ENCODE peak calls at places on chromosomes 11 and 22, in ten cellular contexts. J is foreskin fibroblast; Y is lower lobe of right lung; F is A549; X is fibroblast of mammary gland; O is SJSA1; K is kidney; C is CD4-positive, alpha-beta memory T cell; I is heart left ventricle; B is astrocyte. N is an unnamed sample.

GRCh38 chr11:69539416-69540117 is 58.1 kb downstream of the LINC01488 start:
- DNase-seq in J (no peak), X (no peak), O (no peak), C (no peak), B (no peak), K (no peak), Y (peak; percentile 83), F (no peak), I (peak; percentile 66), N (no peak)

GRCh38 chr11:2259897-2260451 is 10.4 kb downstream of the ASCL2 start:
- DNase-seq in O (peak; percentile 47), K (no peak), C (no peak), X (no peak), Y (no peak), B (no peak), F (no peak), J (no peak), I (no peak), N (no peak)

GRCh38 chr11:11968511-11969280 is 39.7 kb downstream of the DKK3 start:
- DNase-seq in Y (no peak), C (no peak), B (no peak), F (no peak), O (no peak), X (peak; percentile 92), J (peak; percentile 83), I (no peak), K (peak; percentile 61), N (no peak)

GRCh38 chr11:108938604-108939003 is 273.7 kb downstream of the DDX10 start:
- DNase-seq in K (no peak), X (peak; percentile 37), I (no peak), C (no peak), F (no peak), B (no peak), O (no peak), J (peak; percentile 28), Y (no peak), N (no peak)

GRCh38 chr11:123430736-123431356 is 777 bp downstream of the GRAMD1B start:
- DNase-seq in I (peak; percentile 77), F (peak; percentile 49), X (no peak), B (peak; percentile 36), Y (peak; percentile 91), K (peak; percentile 88), C (peak; percentile 73), J (no peak), O (no peak), N (peak; percentile 24)

GRCh38 chr11:113411536-113411935 is 24.0 kb downstream of the ANKK1 start:
- DNase-seq in F (no peak), Y (no peak), O (no peak), B (no peak), K (no peak), X (no peak), J (no peak), C (no peak), I (no peak), N (no peak)

GRCh38 chr11:6746086-6746618 is 25.6 kb downstream of the OR2AG2 start:
- DNase-seq in F (no peak), X (no peak), O (no peak), C (peak; percentile 64), K (no peak), J (no peak), B (no peak), Y (no peak), I (no peak), N (no peak)

GRCh38 chr11:78704811-78705210 is 130.1 kb upstream of the NARS2 start:
- DNase-seq in C (no peak), X (no peak), Y (no peak), O (no peak), B (no peak), J (no peak), K (no peak), F (no peak), I (no peak), N (no peak)

GRCh38 chr11:27392715-27393114 is 29.7 kb upstream of the CCDC34 start:
- DNase-seq in I (no peak), K (no peak), B (peak; percentile 94), J (peak; percentile 66), O (no peak), C (no peak), F (no peak), X (peak; percentile 19), Y (no peak), N (peak; percentile 80)

GRCh38 chr11:26344647-26345046 is 12.7 kb downstream of the ANO3 start:
- DNase-seq in K (no peak), F (no peak), I (no peak), X (peak; percentile 68), O (no peak), Y (no peak), J (peak; percentile 43), B (peak; percentile 4), C (no peak), N (no peak)

GRCh38 chr22:35437038-35437437 is 37.1 kb downstream of the MCM5 start:
- DNase-seq in C (no peak), O (no peak), K (no peak), X (no peak), Y (no peak), I (no peak), J (no peak), B (no peak), F (peak; percentile 41), N (no peak)

GRCh38 chr22:44396021-44396726 is 83.4 kb upstream of the SHISAL1 start:
- DNase-seq in B (no peak), J (no peak), X (no peak), O (peak; percentile 28), K (no peak), Y (no peak), I (no peak), C (no peak), F (no peak), N (no peak)

GRCh38 chr22:44396727-44397722 is 84.3 kb upstream of the SHISAL1 start:
- DNase-seq in O (peak; percentile 33), F (no peak), K (peak; percentile 48), X (no peak), C (no peak), J (no peak), I (peak; percentile 11), B (no peak), Y (peak; percentile 30), N (no peak)

GRCh38 chr22:44393066-44393465 is 80.3 kb upstream of the SHISAL1 start:
- DNase-seq in B (no peak), J (no peak), C (no peak), O (peak; percentile 34), K (peak; percentile 46), I (peak; percentile 8), X (no peak), F (no peak), Y (no peak), N (no peak)

GRCh38 chr22:44394246-44395115 is 81.7 kb upstream of the SHISAL1 start:
- DNase-seq in O (peak; percentile 27), J (no peak), K (peak; percentile 35), C (no peak), Y (no peak), B (no peak), X (no peak), F (no peak), I (peak; percentile 4), N (no peak)

GRCh38 chr22:44395116-44396005 is 82.6 kb upstream of the SHISAL1 start:
- DNase-seq in K (peak; percentile 37), B (no peak), X (no peak), J (no peak), I (peak; percentile 20), O (peak; percentile 43), F (no peak), Y (peak; percentile 37), C (no peak), N (no peak)
- H3K4me3 ChIP-seq in K (no peak overlapping the region), B (no peak overlapping the region), X (no peak overlapping the region), J (no peak overlapping the region), I (no peak overlapping the region), O (no peak overlapping the region), F (no peak overlapping the region), Y (no peak overlapping the region), C (no peak overlapping the region), N (no peak overlapping the region)

GRCh38 chr22:28245579-28246224 is 326.6 kb upstream of the PITPNB start:
- DNase-seq in F (no peak), Y (no peak), K (no peak), O (no peak), B (no peak), C (no peak), J (no peak), X (no peak), I (no peak), N (no peak)
- H3K4me3 ChIP-seq in F (no peak overlapping the region), Y (no peak overlapping the region), K (no peak overlapping the region), O (no peak overlapping the region), B (no peak overlapping the region), C (no peak overlapping the region), J (no peak overlapping the region), X (no peak overlapping the region), I (no peak overlapping the region), N (no peak overlapping the region)

GRCh38 chr11:75813126-75813525 is 1.9 kb upstream of the UVRAG start:
- DNase-seq in X (no peak), J (no peak), Y (no peak), B (no peak), K (no peak), O (no peak), I (no peak), C (no peak), F (no peak), N (no peak)

GRCh38 chr11:75809991-75810390 is 5.0 kb upstream of the UVRAG start:
- DNase-seq in O (no peak), X (no peak), B (no peak), I (no peak), Y (no peak), F (no peak), J (no peak), C (no peak), K (no peak), N (no peak)

GRCh38 chr11:75811485-75811884 is 3.5 kb upstream of the UVRAG start:
- DNase-seq in C (no peak), Y (no peak), O (no peak), B (no peak), K (no peak), F (no peak), X (no peak), I (no peak), J (no peak), N (no peak)

GRCh38 chr11:75812542-75813040 is 2.4 kb upstream of the UVRAG start:
- DNase-seq in J (no peak), F (no peak), I (no peak), C (no peak), B (no peak), O (no peak), X (peak; percentile 9), K (no peak), Y (no peak), N (no peak)

GRCh38 chr11:75810637-75811383 is 4.2 kb upstream of the UVRAG start:
- DNase-seq in O (no peak), X (no peak), F (no peak), Y (no peak), I (no peak), B (no peak), K (no peak), J (no peak), C (no peak), N (no peak)
- H3K4me3 ChIP-seq in O (no peak overlapping the region), X (no peak overlapping the region), F (no peak overlapping the region), Y (no peak overlapping the region), I (no peak overlapping the region), B (no peak overlapping the region), K (no peak overlapping the region), J (no peak overlapping the region), C (no peak overlapping the region), N (no peak overlapping the region)

DNA sequence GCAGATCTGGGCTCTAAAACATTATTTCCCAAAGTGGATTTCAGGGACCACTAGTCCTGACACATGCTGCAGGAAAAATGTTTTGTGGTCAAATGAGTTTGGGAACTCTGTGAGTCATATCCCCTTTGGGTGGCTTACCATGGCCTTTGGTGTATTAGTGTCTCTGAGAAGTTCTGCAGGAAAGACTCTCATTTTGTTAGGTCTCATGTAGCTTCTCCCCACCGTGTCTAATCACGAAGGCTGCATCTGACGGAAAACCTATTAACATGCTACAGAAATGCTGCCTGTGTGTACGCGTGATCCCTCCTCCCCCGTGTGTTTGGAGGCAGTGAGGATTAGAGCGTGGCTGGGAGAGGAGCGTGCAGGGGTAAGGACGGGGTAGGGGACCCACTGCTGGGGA is 191.7 kb downstream of the ST3GAL4 start:
- DNase-seq in B (peak; percentile 88), X (peak; percentile 79), J (peak; percentile 84), F (no peak), I (no peak), C (peak; percentile 40), O (no peak), Y (no peak), K (no peak), N (peak; percentile 52)
- H3K4me3 ChIP-seq in B (no peak overlapping the region), X (no peak overlapping the region), J (no peak overlapping the region), F (no peak overlapping the region), I (no peak overlapping the region), C (no peak overlapping the region), O (no peak overlapping the region), Y (no peak overlapping the region), K (no peak overlapping the region), N (no peak overlapping the region)